ENCODE peak calls at places on chromosomes 7 and 10, in five cellular contexts. One of them, this sample, is unnamed.

GRCh38 chr10:101773923-101774588 is 1.9 kb downstream of the FGF8 start:
- DNase-seq in heart left ventricle: no peak
- DNase-seq in fibroblast of lung: no peak
- DNase-seq in BE2C: no peak
- DNase-seq in naive thymus-derived CD4-positive, alpha-beta T cell: no peak
- DNase-seq in this sample: no peak

GRCh38 chr10:75696536-75696935 is 265.1 kb downstream of the LRMDA start:
- DNase-seq in BE2C: no peak
- DNase-seq in naive thymus-derived CD4-positive, alpha-beta T cell: no peak
- DNase-seq in heart left ventricle: no peak
- DNase-seq in fibroblast of lung: no peak
- DNase-seq in this sample: no peak

GRCh38 chr10:6162589-6163356 is 40.0 kb upstream of the PFKFB3 start:
- DNase-seq in heart left ventricle: no peak
- DNase-seq in BE2C: no peak
- DNase-seq in naive thymus-derived CD4-positive, alpha-beta T cell: no peak
- DNase-seq in fibroblast of lung: no peak
- DNase-seq in this sample: peak; percentile 64

GRCh38 chr10:121819049-121819448 is 108.8 kb downstream of the ATE1 start:
- DNase-seq in heart left ventricle: no peak
- DNase-seq in fibroblast of lung: no peak
- DNase-seq in naive thymus-derived CD4-positive, alpha-beta T cell: no peak
- DNase-seq in BE2C: no peak
- DNase-seq in this sample: no peak

GRCh38 chr7:441713-442421 is 77.8 kb downstream of the PDGFA start:
- DNase-seq in BE2C: no peak
- DNase-seq in naive thymus-derived CD4-positive, alpha-beta T cell: no peak
- DNase-seq in fibroblast of lung: no peak
- DNase-seq in heart left ventricle: no peak
- DNase-seq in this sample: no peak

GRCh38 chr7:122306320-122307227 is 2.0 kb upstream of the FEZF1 start:
- DNase-seq in heart left ventricle: no peak
- DNase-seq in BE2C: no peak
- DNase-seq in naive thymus-derived CD4-positive, alpha-beta T cell: no peak
- DNase-seq in fibroblast of lung: no peak
- DNase-seq in this sample: no peak

GRCh38 chr10:33900591-33900990 is 566.1 kb upstream of the NRP1 start:
- DNase-seq in heart left ventricle: no peak
- DNase-seq in naive thymus-derived CD4-positive, alpha-beta T cell: no peak
- DNase-seq in BE2C: no peak
- DNase-seq in fibroblast of lung: peak; percentile 85
- DNase-seq in this sample: no peak

GRCh38 chr10:83182076-83182475 is 957.2 kb upstream of the GHITM start:
- DNase-seq in fibroblast of lung: no peak
- DNase-seq in heart left ventricle: no peak
- DNase-seq in BE2C: no peak
- DNase-seq in naive thymus-derived CD4-positive, alpha-beta T cell: no peak
- DNase-seq in this sample: no peak

GRCh38 chr10:116815641-116816415 is 33.5 kb upstream of the ENO4 start:
- DNase-seq in fibroblast of lung: no peak
- DNase-seq in BE2C: no peak
- DNase-seq in naive thymus-derived CD4-positive, alpha-beta T cell: no peak
- DNase-seq in heart left ventricle: no peak
- DNase-seq in this sample: no peak

GRCh38 chr10:94992811-94993210 is 54.4 kb downstream of the CYP2C9 start:
- DNase-seq in fibroblast of lung: no peak
- DNase-seq in naive thymus-derived CD4-positive, alpha-beta T cell: no peak
- DNase-seq in heart left ventricle: no peak
- DNase-seq in BE2C: no peak
- DNase-seq in this sample: no peak

GRCh38 chr7:4066626-4067475 is 615.2 kb upstream of the FOXK1 start:
- DNase-seq in fibroblast of lung: no peak
- DNase-seq in naive thymus-derived CD4-positive, alpha-beta T cell: no peak
- DNase-seq in heart left ventricle: no peak
- DNase-seq in BE2C: no peak
- DNase-seq in this sample: no peak

GRCh38 chr7:13447637-13448036 is 541.8 kb downstream of the ETV1 start:
- DNase-seq in BE2C: no peak
- DNase-seq in fibroblast of lung: no peak
- DNase-seq in heart left ventricle: no peak
- DNase-seq in naive thymus-derived CD4-positive, alpha-beta T cell: no peak
- DNase-seq in this sample: no peak

GRCh38 chr7:39621261-39621660 is 2.1 kb upstream of the RALA start:
- DNase-seq in fibroblast of lung: peak; percentile 68
- DNase-seq in BE2C: no peak
- DNase-seq in heart left ventricle: no peak
- DNase-seq in naive thymus-derived CD4-positive, alpha-beta T cell: no peak
- DNase-seq in this sample: no peak

GRCh38 chr7:100166317-100166940 is 2.0 kb downstream of the GAL3ST4 start:
- DNase-seq in naive thymus-derived CD4-positive, alpha-beta T cell: peak; percentile 71
- DNase-seq in fibroblast of lung: no peak
- DNase-seq in heart left ventricle: no peak
- DNase-seq in BE2C: no peak
- DNase-seq in this sample: no peak

GRCh38 chr7:158885624-158886023 is 29.3 kb downstream of the DYNC2I1 start:
- DNase-seq in BE2C: no peak
- DNase-seq in naive thymus-derived CD4-positive, alpha-beta T cell: peak; percentile 18
- DNase-seq in heart left ventricle: no peak
- DNase-seq in fibroblast of lung: peak; percentile 29
- DNase-seq in this sample: no peak

GRCh38 chr7:129741743-129742213 is 130.3 kb downstream of the NRF1 start:
- DNase-seq in heart left ventricle: no peak
- DNase-seq in fibroblast of lung: no peak
- DNase-seq in naive thymus-derived CD4-positive, alpha-beta T cell: no peak
- DNase-seq in BE2C: no peak
- DNase-seq in this sample: no peak

GRCh38 chr7:138481447-138482380 is 21.7 kb downstream of the TRIM24 start:
- DNase-seq in BE2C: no peak
- DNase-seq in fibroblast of lung: no peak
- DNase-seq in heart left ventricle: no peak
- DNase-seq in naive thymus-derived CD4-positive, alpha-beta T cell: peak; percentile 6
- DNase-seq in this sample: no peak

GRCh38 chr10:37403776-37404175 is 278.4 kb downstream of the ANKRD30A start:
- DNase-seq in heart left ventricle: no peak
- DNase-seq in fibroblast of lung: no peak
- DNase-seq in BE2C: no peak
- DNase-seq in naive thymus-derived CD4-positive, alpha-beta T cell: no peak
- DNase-seq in this sample: no peak

GRCh38 chr10:14684363-14684762 is 90.3 kb downstream of the FAM107B start:
- DNase-seq in heart left ventricle: no peak
- DNase-seq in fibroblast of lung: peak; percentile 21
- DNase-seq in naive thymus-derived CD4-positive, alpha-beta T cell: no peak
- DNase-seq in BE2C: no peak
- DNase-seq in this sample: no peak

GRCh38 chr10:125156196-125156595 is 4.2 kb downstream of the CTBP2 start:
- DNase-seq in heart left ventricle: no peak
- DNase-seq in fibroblast of lung: no peak
- DNase-seq in BE2C: no peak
- DNase-seq in naive thymus-derived CD4-positive, alpha-beta T cell: no peak
- DNase-seq in this sample: no peak
- H3K4me1 ChIP-seq in heart left ventricle: peaks cover 12% of the 10 kb centered on the region
- H3K4me1 ChIP-seq in fibroblast of lung: peaks cover 27% of the 10 kb centered on the region
- H3K4me1 ChIP-seq in BE2C: peaks cover 9% of the 10 kb centered on the region
- H3K4me1 ChIP-seq in naive thymus-derived CD4-positive, alpha-beta T cell: no peaks in the 10 kb centered on the region
- H3K4me1 ChIP-seq in this sample: peaks cover 25% of the 10 kb centered on the region

GRCh38 chr10:66277481-66277880 is 648.4 kb upstream of the LRRTM3 start:
- DNase-seq in naive thymus-derived CD4-positive, alpha-beta T cell: no peak
- DNase-seq in fibroblast of lung: no peak
- DNase-seq in BE2C: no peak
- DNase-seq in heart left ventricle: no peak
- DNase-seq in this sample: no peak

GRCh38 chr10:66284621-66285020 is 641.2 kb upstream of the LRRTM3 start:
- DNase-seq in fibroblast of lung: no peak
- DNase-seq in BE2C: no peak
- DNase-seq in heart left ventricle: no peak
- DNase-seq in naive thymus-derived CD4-positive, alpha-beta T cell: no peak
- DNase-seq in this sample: no peak

GRCh38 chr10:66283874-66284464 is 641.9 kb upstream of the LRRTM3 start:
- DNase-seq in heart left ventricle: no peak
- DNase-seq in BE2C: no peak
- DNase-seq in fibroblast of lung: no peak
- DNase-seq in naive thymus-derived CD4-positive, alpha-beta T cell: no peak
- DNase-seq in this sample: no peak

GRCh38 chr10:66283064-66283463 is 642.8 kb upstream of the LRRTM3 start:
- DNase-seq in fibroblast of lung: no peak
- DNase-seq in heart left ventricle: no peak
- DNase-seq in BE2C: no peak
- DNase-seq in naive thymus-derived CD4-positive, alpha-beta T cell: no peak
- DNase-seq in this sample: no peak

GRCh38 chr10:66281327-66281726 is 644.5 kb upstream of the LRRTM3 start:
- DNase-seq in heart left ventricle: no peak
- DNase-seq in BE2C: no peak
- DNase-seq in naive thymus-derived CD4-positive, alpha-beta T cell: no peak
- DNase-seq in fibroblast of lung: no peak
- DNase-seq in this sample: no peak
- H3K4me1 ChIP-seq in heart left ventricle: no peaks in the 10 kb centered on the region
- H3K4me1 ChIP-seq in BE2C: no peaks in the 10 kb centered on the region
- H3K4me1 ChIP-seq in naive thymus-derived CD4-positive, alpha-beta T cell: no peaks in the 10 kb centered on the region
- H3K4me1 ChIP-seq in fibroblast of lung: no peaks in the 10 kb centered on the region
- H3K4me1 ChIP-seq in this sample: no peaks in the 10 kb centered on the region

GRCh38 chr7:5436003-5436678 is 12.5 kb upstream of the TNRC18 start:
- DNase-seq in naive thymus-derived CD4-positive, alpha-beta T cell: no peak
- DNase-seq in BE2C: no peak
- DNase-seq in heart left ventricle: no peak
- DNase-seq in fibroblast of lung: no peak
- DNase-seq in this sample: no peak
- H3K4me1 ChIP-seq in naive thymus-derived CD4-positive, alpha-beta T cell: no peaks in the 10 kb centered on the region
- H3K4me1 ChIP-seq in BE2C: no peaks in the 10 kb centered on the region
- H3K4me1 ChIP-seq in heart left ventricle: no peaks in the 10 kb centered on the region
- H3K4me1 ChIP-seq in fibroblast of lung: no peaks in the 10 kb centered on the region
- H3K4me1 ChIP-seq in this sample: peaks cover 6% of the 10 kb centered on the region

DNA sequence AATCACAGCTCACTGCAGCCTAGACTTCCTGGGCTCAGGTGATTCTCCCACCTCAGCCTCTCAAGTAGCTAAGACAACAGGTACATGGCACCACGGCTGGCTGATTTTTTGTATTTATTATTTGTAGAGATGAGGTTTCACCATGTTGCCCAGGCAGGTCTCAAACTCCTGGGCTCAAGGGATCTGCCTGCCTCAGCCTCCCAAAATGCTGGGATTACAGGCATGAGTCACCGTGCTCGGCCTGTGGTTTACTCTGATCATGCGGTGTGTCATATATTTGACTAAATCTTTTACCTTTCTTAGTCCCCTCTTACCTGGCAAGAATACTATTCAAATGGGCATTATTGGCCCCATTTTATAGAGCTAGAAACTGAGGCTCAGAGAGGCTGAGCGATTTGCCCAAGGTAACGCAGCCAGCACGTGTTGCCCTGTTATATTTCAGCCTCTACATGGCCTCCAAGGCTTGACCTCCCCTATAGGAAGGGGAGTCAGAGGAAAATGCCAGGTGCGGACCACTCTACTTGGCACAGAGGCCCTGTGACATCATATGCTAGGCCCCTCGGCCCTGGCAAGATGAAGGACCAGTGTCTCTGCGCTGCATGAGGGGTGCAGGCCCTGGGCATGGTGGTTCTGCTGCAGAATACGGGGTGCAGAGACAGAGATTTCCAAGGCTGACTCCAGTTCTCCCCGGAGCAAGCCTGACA is 8.2 kb downstream of the ZCCHC24 start:
- DNase-seq in BE2C: no peak
- DNase-seq in fibroblast of lung: no peak
- DNase-seq in heart left ventricle: no peak
- DNase-seq in naive thymus-derived CD4-positive, alpha-beta T cell: no peak
- DNase-seq in this sample: peak; percentile 8
- H3K4me1 ChIP-seq in BE2C: peaks cover 3% of the 10 kb centered on the region
- H3K4me1 ChIP-seq in fibroblast of lung: peaks cover 75% of the 10 kb centered on the region
- H3K4me1 ChIP-seq in heart left ventricle: peaks cover 31% of the 10 kb centered on the region
- H3K4me1 ChIP-seq in naive thymus-derived CD4-positive, alpha-beta T cell: no peaks in the 10 kb centered on the region
- H3K4me1 ChIP-seq in this sample: peaks cover 63% of the 10 kb centered on the region

GRCh38 chr7:140631006-140631405 is 9.6 kb downstream of the DENND2A start:
- DNase-seq in naive thymus-derived CD4-positive, alpha-beta T cell: no peak
- DNase-seq in BE2C: no peak
- DNase-seq in fibroblast of lung: no peak
- DNase-seq in heart left ventricle: no peak
- DNase-seq in this sample: no peak

GRCh38 chr7:140623995-140624902 is 16.4 kb downstream of the DENND2A start:
- DNase-seq in fibroblast of lung: no peak
- DNase-seq in heart left ventricle: no peak
- DNase-seq in naive thymus-derived CD4-positive, alpha-beta T cell: no peak
- DNase-seq in BE2C: no peak
- DNase-seq in this sample: no peak

GRCh38 chr7:140621326-140622035 is 19.1 kb downstream of the DENND2A start:
- DNase-seq in naive thymus-derived CD4-positive, alpha-beta T cell: no peak
- DNase-seq in heart left ventricle: no peak
- DNase-seq in fibroblast of lung: peak; percentile 59
- DNase-seq in BE2C: no peak
- DNase-seq in this sample: no peak

GRCh38 chr7:140631602-140632001 is 9.0 kb downstream of the DENND2A start:
- DNase-seq in BE2C: no peak
- DNase-seq in heart left ventricle: no peak
- DNase-seq in naive thymus-derived CD4-positive, alpha-beta T cell: no peak
- DNase-seq in fibroblast of lung: no peak
- DNase-seq in this sample: peak; percentile 3

GRCh38 chr7:140625908-140626868 is 14.4 kb downstream of the DENND2A start:
- DNase-seq in naive thymus-derived CD4-positive, alpha-beta T cell: no peak
- DNase-seq in heart left ventricle: peak; percentile 94
- DNase-seq in fibroblast of lung: peak; percentile 97
- DNase-seq in BE2C: peak; percentile 79
- DNase-seq in this sample: peak; percentile 95
- H3K4me1 ChIP-seq in naive thymus-derived CD4-positive, alpha-beta T cell: no peaks in the 10 kb centered on the region
- H3K4me1 ChIP-seq in heart left ventricle: no peaks in the 10 kb centered on the region
- H3K4me1 ChIP-seq in fibroblast of lung: peaks cover 29% of the 10 kb centered on the region
- H3K4me1 ChIP-seq in BE2C: peaks cover 9% of the 10 kb centered on the region
- H3K4me1 ChIP-seq in this sample: peaks cover 12% of the 10 kb centered on the region

DNA sequence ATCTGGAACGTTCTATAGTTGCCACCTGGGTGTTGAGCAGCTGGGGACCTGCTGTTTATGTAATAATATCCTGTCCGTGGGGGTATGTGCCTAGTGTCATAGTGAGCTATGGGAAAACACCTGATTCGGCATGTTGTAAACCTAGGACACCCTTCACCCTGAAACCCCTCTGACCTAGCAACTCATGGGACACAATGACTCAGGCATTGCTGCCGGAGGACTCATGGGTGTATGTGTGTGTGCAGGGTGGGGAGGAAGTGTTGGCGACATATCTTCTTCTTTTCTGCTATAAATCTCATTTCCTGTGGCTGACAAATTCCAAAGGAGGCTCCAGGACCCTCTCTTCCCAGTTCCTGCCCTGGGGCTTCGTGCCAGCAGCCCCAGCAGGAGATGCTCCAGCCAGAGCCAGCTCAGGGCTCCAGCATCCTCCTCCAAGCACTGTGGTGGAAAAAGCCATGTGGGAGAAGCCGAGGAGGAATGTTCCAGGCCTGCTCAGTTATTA is 77.0 kb upstream of the PODXL start:
- DNase-seq in heart left ventricle: no peak
- DNase-seq in naive thymus-derived CD4-positive, alpha-beta T cell: no peak
- DNase-seq in fibroblast of lung: peak; percentile 45
- DNase-seq in BE2C: no peak
- DNase-seq in this sample: peak; percentile 36
- H3K4me1 ChIP-seq in heart left ventricle: peaks cover 6% of the 10 kb centered on the region
- H3K4me1 ChIP-seq in naive thymus-derived CD4-positive, alpha-beta T cell: no peaks in the 10 kb centered on the region
- H3K4me1 ChIP-seq in fibroblast of lung: peaks cover 2% of the 10 kb centered on the region
- H3K4me1 ChIP-seq in BE2C: no peaks in the 10 kb centered on the region
- H3K4me1 ChIP-seq in this sample: no peaks in the 10 kb centered on the region

DNA sequence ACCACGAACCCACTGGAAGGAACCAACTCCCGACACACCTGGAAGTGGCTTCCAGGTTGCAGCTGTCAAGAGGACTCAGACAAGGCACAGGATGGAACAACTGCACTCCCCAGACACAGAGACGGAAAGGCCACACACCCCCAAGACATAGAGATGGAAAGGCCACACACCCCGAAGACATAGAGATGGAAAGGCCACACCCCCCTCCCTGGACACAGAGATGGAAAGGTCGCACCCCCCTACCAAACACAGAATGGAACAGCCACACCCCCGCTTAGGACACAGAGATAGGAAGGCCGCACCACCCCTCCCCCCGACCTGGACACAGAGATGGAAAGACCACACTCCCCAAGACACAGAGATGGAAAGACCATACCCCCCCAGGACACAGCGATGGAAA is 7.6 kb downstream of the ZNF511 start:
- DNase-seq in naive thymus-derived CD4-positive, alpha-beta T cell: no peak
- DNase-seq in fibroblast of lung: no peak
- DNase-seq in BE2C: no peak
- DNase-seq in heart left ventricle: no peak
- DNase-seq in this sample: peak; percentile 24
- H3K4me1 ChIP-seq in naive thymus-derived CD4-positive, alpha-beta T cell: no peaks in the 10 kb centered on the region
- H3K4me1 ChIP-seq in fibroblast of lung: no peaks in the 10 kb centered on the region
- H3K4me1 ChIP-seq in BE2C: peaks cover 8% of the 10 kb centered on the region
- H3K4me1 ChIP-seq in heart left ventricle: no peaks in the 10 kb centered on the region
- H3K4me1 ChIP-seq in this sample: no peaks in the 10 kb centered on the region

This sample was measured in ovary.